ENCODE peak calls at places on chromosomes 16 and 17, in five cellular contexts. One of them, this sample, is unnamed.

GRCh38 chr16:19382887-19383816 is 34.5 kb upstream of the TMC5 start:
- DNase-seq in NCI-H345: peak; percentile 64
- DNase-seq in A549: no peak
- DNase-seq in neural progenitor cell: no peak
- DNase-seq in stimulated activated CD4-positive, alpha-beta T cell treated with anti-CD3 and anti-CD28 coated beads, Interleukin-4, amount 100 ng/mL, for 24 hours: no peak
- DNase-seq in this sample: no peak

GRCh38 chr16:19219836-19220235 is 51.8 kb downstream of the SYT17 start:
- DNase-seq in NCI-H345: no peak
- DNase-seq in A549: peak; percentile 25
- DNase-seq in neural progenitor cell: no peak
- DNase-seq in stimulated activated CD4-positive, alpha-beta T cell treated with anti-CD3 and anti-CD28 coated beads, Interleukin-4, amount 100 ng/mL, for 24 hours: no peak
- DNase-seq in this sample: no peak

GRCh38 chr16:79163666-79164377 is 436.7 kb downstream of the MAF start:
- DNase-seq in NCI-H345: peak; percentile 22
- DNase-seq in A549: no peak
- DNase-seq in neural progenitor cell: no peak
- DNase-seq in stimulated activated CD4-positive, alpha-beta T cell treated with anti-CD3 and anti-CD28 coated beads, Interleukin-4, amount 100 ng/mL, for 24 hours: no peak
- DNase-seq in this sample: no peak

GRCh38 chr16:56708418-56708817 is 21.5 kb upstream of the NUP93 start:
- DNase-seq in NCI-H345: no peak
- DNase-seq in A549: no peak
- DNase-seq in neural progenitor cell: no peak
- DNase-seq in stimulated activated CD4-positive, alpha-beta T cell treated with anti-CD3 and anti-CD28 coated beads, Interleukin-4, amount 100 ng/mL, for 24 hours: no peak
- DNase-seq in this sample: peak; percentile 37

GRCh38 chr17:27793168-27793905 is 7.0 kb downstream of the NOS2 start:
- DNase-seq in NCI-H345: peak; percentile 47
- DNase-seq in A549: no peak
- DNase-seq in neural progenitor cell: peak; percentile 80
- DNase-seq in stimulated activated CD4-positive, alpha-beta T cell treated with anti-CD3 and anti-CD28 coated beads, Interleukin-4, amount 100 ng/mL, for 24 hours: no peak
- DNase-seq in this sample: peak; percentile 26

GRCh38 chr16:9820481-9821246 is 361.6 kb downstream of the GRIN2A start:
- DNase-seq in NCI-H345: no peak
- DNase-seq in A549: no peak
- DNase-seq in neural progenitor cell: peak; percentile 90
- DNase-seq in stimulated activated CD4-positive, alpha-beta T cell treated with anti-CD3 and anti-CD28 coated beads, Interleukin-4, amount 100 ng/mL, for 24 hours: no peak
- DNase-seq in this sample: no peak

GRCh38 chr17:77881545-77881944 is 77.0 kb upstream of the TNRC6C start:
- DNase-seq in NCI-H345: no peak
- DNase-seq in A549: no peak
- DNase-seq in neural progenitor cell: no peak
- DNase-seq in stimulated activated CD4-positive, alpha-beta T cell treated with anti-CD3 and anti-CD28 coated beads, Interleukin-4, amount 100 ng/mL, for 24 hours: peak; percentile 59
- DNase-seq in this sample: peak; percentile 78

GRCh38 chr17:36674278-36674650 is 72.9 kb downstream of the MRM1 start:
- DNase-seq in NCI-H345: no peak
- DNase-seq in A549: no peak
- DNase-seq in neural progenitor cell: no peak
- DNase-seq in stimulated activated CD4-positive, alpha-beta T cell treated with anti-CD3 and anti-CD28 coated beads, Interleukin-4, amount 100 ng/mL, for 24 hours: peak; percentile 29
- DNase-seq in this sample: peak; percentile 65

GRCh38 chr17:45942284-45942683 is 47.9 kb downstream of the MAPT start:
- DNase-seq in NCI-H345: no peak
- DNase-seq in A549: no peak
- DNase-seq in neural progenitor cell: peak; percentile 32
- DNase-seq in stimulated activated CD4-positive, alpha-beta T cell treated with anti-CD3 and anti-CD28 coated beads, Interleukin-4, amount 100 ng/mL, for 24 hours: no peak
- DNase-seq in this sample: no peak

GRCh38 chr17:31511176-31511540 is 119.7 kb downstream of the RAB11FIP4 start:
- DNase-seq in NCI-H345: peak; percentile 75
- DNase-seq in A549: no peak
- DNase-seq in neural progenitor cell: no peak
- DNase-seq in stimulated activated CD4-positive, alpha-beta T cell treated with anti-CD3 and anti-CD28 coated beads, Interleukin-4, amount 100 ng/mL, for 24 hours: no peak
- DNase-seq in this sample: no peak

GRCh38 chr17:673200-673681 is 41.4 kb downstream of the VPS53 start:
- DNase-seq in NCI-H345: no peak
- DNase-seq in A549: no peak
- DNase-seq in neural progenitor cell: peak; percentile 95
- DNase-seq in stimulated activated CD4-positive, alpha-beta T cell treated with anti-CD3 and anti-CD28 coated beads, Interleukin-4, amount 100 ng/mL, for 24 hours: no peak
- DNase-seq in this sample: no peak

GRCh38 chr16:59593256-59593655 is 859.1 kb upstream of the GOT2 start:
- DNase-seq in NCI-H345: no peak
- DNase-seq in A549: no peak
- DNase-seq in neural progenitor cell: no peak
- DNase-seq in stimulated activated CD4-positive, alpha-beta T cell treated with anti-CD3 and anti-CD28 coated beads, Interleukin-4, amount 100 ng/mL, for 24 hours: no peak
- DNase-seq in this sample: no peak

GRCh38 chr17:7056386-7056785 is 12.5 kb upstream of the SLC16A11 start:
- DNase-seq in NCI-H345: no peak
- DNase-seq in A549: no peak
- DNase-seq in neural progenitor cell: no peak
- DNase-seq in stimulated activated CD4-positive, alpha-beta T cell treated with anti-CD3 and anti-CD28 coated beads, Interleukin-4, amount 100 ng/mL, for 24 hours: no peak
- DNase-seq in this sample: no peak

GRCh38 chr16:4087099-4087885 is 28.9 kb downstream of the ADCY9 start:
- DNase-seq in NCI-H345: no peak
- DNase-seq in A549: no peak
- DNase-seq in neural progenitor cell: no peak
- DNase-seq in stimulated activated CD4-positive, alpha-beta T cell treated with anti-CD3 and anti-CD28 coated beads, Interleukin-4, amount 100 ng/mL, for 24 hours: no peak
- DNase-seq in this sample: no peak

GRCh38 chr16:49009204-49009603 is 272.4 kb downstream of the CBLN1 start:
- DNase-seq in NCI-H345: no peak
- DNase-seq in A549: no peak
- DNase-seq in neural progenitor cell: no peak
- DNase-seq in stimulated activated CD4-positive, alpha-beta T cell treated with anti-CD3 and anti-CD28 coated beads, Interleukin-4, amount 100 ng/mL, for 24 hours: no peak
- DNase-seq in this sample: no peak

GRCh38 chr17:43125967-43126910 is 1.1 kb upstream of the BRCA1 start:
- DNase-seq in NCI-H345: no peak
- DNase-seq in A549: no peak
- DNase-seq in neural progenitor cell: peak; percentile 18
- DNase-seq in stimulated activated CD4-positive, alpha-beta T cell treated with anti-CD3 and anti-CD28 coated beads, Interleukin-4, amount 100 ng/mL, for 24 hours: no peak
- DNase-seq in this sample: peak; percentile 26

GRCh38 chr17:42541041-42541833 is 5.2 kb downstream of the NAGLU start:
- DNase-seq in NCI-H345: no peak
- DNase-seq in A549: no peak
- DNase-seq in neural progenitor cell: no peak
- DNase-seq in stimulated activated CD4-positive, alpha-beta T cell treated with anti-CD3 and anti-CD28 coated beads, Interleukin-4, amount 100 ng/mL, for 24 hours: no peak
- DNase-seq in this sample: no peak

GRCh38 chr16:65318138-65318537 is 196.3 kb upstream of the CDH11 start:
- DNase-seq in NCI-H345: no peak
- DNase-seq in A549: no peak
- DNase-seq in neural progenitor cell: peak; percentile 33
- DNase-seq in stimulated activated CD4-positive, alpha-beta T cell treated with anti-CD3 and anti-CD28 coated beads, Interleukin-4, amount 100 ng/mL, for 24 hours: no peak
- DNase-seq in this sample: no peak

GRCh38 chr17:34757106-34757505 is 177.7 kb downstream of the TMEM132E start:
- DNase-seq in NCI-H345: no peak
- DNase-seq in A549: no peak
- DNase-seq in neural progenitor cell: no peak
- DNase-seq in stimulated activated CD4-positive, alpha-beta T cell treated with anti-CD3 and anti-CD28 coated beads, Interleukin-4, amount 100 ng/mL, for 24 hours: no peak
- DNase-seq in this sample: no peak

GRCh38 chr17:72287586-72287985 is 166.8 kb downstream of the SOX9 start:
- DNase-seq in NCI-H345: peak; percentile 52
- DNase-seq in A549: no peak
- DNase-seq in neural progenitor cell: no peak
- DNase-seq in stimulated activated CD4-positive, alpha-beta T cell treated with anti-CD3 and anti-CD28 coated beads, Interleukin-4, amount 100 ng/mL, for 24 hours: no peak
- DNase-seq in this sample: no peak

GRCh38 chr17:42221886-42222745 is 27.8 kb upstream of the GHDC start:
- DNase-seq in NCI-H345: peak; percentile 2
- DNase-seq in A549: peak; percentile 74
- DNase-seq in neural progenitor cell: peak; percentile 71
- DNase-seq in stimulated activated CD4-positive, alpha-beta T cell treated with anti-CD3 and anti-CD28 coated beads, Interleukin-4, amount 100 ng/mL, for 24 hours: peak; percentile 64
- DNase-seq in this sample: peak; percentile 44

GRCh38 chr17:61591930-61592329 is 911 bp upstream of the NACA2 start:
- DNase-seq in NCI-H345: no peak
- DNase-seq in A549: no peak
- DNase-seq in neural progenitor cell: no peak
- DNase-seq in stimulated activated CD4-positive, alpha-beta T cell treated with anti-CD3 and anti-CD28 coated beads, Interleukin-4, amount 100 ng/mL, for 24 hours: no peak
- DNase-seq in this sample: no peak

GRCh38 chr17:60455378-60455777 is 33.1 kb downstream of the CHCT1 start:
- DNase-seq in NCI-H345: no peak
- DNase-seq in A549: no peak
- DNase-seq in neural progenitor cell: no peak
- DNase-seq in stimulated activated CD4-positive, alpha-beta T cell treated with anti-CD3 and anti-CD28 coated beads, Interleukin-4, amount 100 ng/mL, for 24 hours: no peak
- DNase-seq in this sample: no peak

GRCh38 chr16:71499775-71500364 is 10.7 kb upstream of the ZNF19 start:
- DNase-seq in NCI-H345: peak; percentile 47
- DNase-seq in A549: peak; percentile 67
- DNase-seq in neural progenitor cell: peak; percentile 72
- DNase-seq in stimulated activated CD4-positive, alpha-beta T cell treated with anti-CD3 and anti-CD28 coated beads, Interleukin-4, amount 100 ng/mL, for 24 hours: peak; percentile 53
- DNase-seq in this sample: peak; percentile 28

GRCh38 chr17:36525888-36526287 is 8.8 kb downstream of the MYO19 start:
- DNase-seq in NCI-H345: no peak
- DNase-seq in A549: no peak
- DNase-seq in neural progenitor cell: no peak
- DNase-seq in stimulated activated CD4-positive, alpha-beta T cell treated with anti-CD3 and anti-CD28 coated beads, Interleukin-4, amount 100 ng/mL, for 24 hours: no peak
- DNase-seq in this sample: peak; percentile 12

GRCh38 chr16:23863511-23864422 is 28.0 kb downstream of the PRKCB start:
- DNase-seq in NCI-H345: no peak
- DNase-seq in A549: no peak
- DNase-seq in neural progenitor cell: no peak
- DNase-seq in stimulated activated CD4-positive, alpha-beta T cell treated with anti-CD3 and anti-CD28 coated beads, Interleukin-4, amount 100 ng/mL, for 24 hours: no peak
- DNase-seq in this sample: no peak

GRCh38 chr16:6636457-6636856 is 696.2 kb upstream of the RBFOX1 start:
- DNase-seq in NCI-H345: no peak
- DNase-seq in A549: no peak
- DNase-seq in neural progenitor cell: no peak
- DNase-seq in stimulated activated CD4-positive, alpha-beta T cell treated with anti-CD3 and anti-CD28 coated beads, Interleukin-4, amount 100 ng/mL, for 24 hours: no peak
- DNase-seq in this sample: no peak

GRCh38 chr16:84514874-84515835 is 10.7 kb upstream of the MEAK7 start:
- DNase-seq in NCI-H345: peak; percentile 51
- DNase-seq in A549: no peak
- DNase-seq in neural progenitor cell: peak; percentile 50
- DNase-seq in stimulated activated CD4-positive, alpha-beta T cell treated with anti-CD3 and anti-CD28 coated beads, Interleukin-4, amount 100 ng/mL, for 24 hours: peak; percentile 79
- DNase-seq in this sample: peak; percentile 87

GRCh38 chr17:79000396-79001189 is 9.0 kb downstream of the CANT1 start:
- DNase-seq in NCI-H345: no peak
- DNase-seq in A549: no peak
- DNase-seq in neural progenitor cell: no peak
- DNase-seq in stimulated activated CD4-positive, alpha-beta T cell treated with anti-CD3 and anti-CD28 coated beads, Interleukin-4, amount 100 ng/mL, for 24 hours: no peak
- DNase-seq in this sample: peak; percentile 12

GRCh38 chr16:85898521-85899442 is at the start of gene IRF8:
- DNase-seq in NCI-H345: no peak
- DNase-seq in A549: peak; percentile 34
- DNase-seq in neural progenitor cell: peak; percentile 90
- DNase-seq in stimulated activated CD4-positive, alpha-beta T cell treated with anti-CD3 and anti-CD28 coated beads, Interleukin-4, amount 100 ng/mL, for 24 hours: peak; percentile 87
- DNase-seq in this sample: peak; percentile 88

GRCh38 chr17:36706437-36706731 is 105.0 kb downstream of the MRM1 start:
- DNase-seq in NCI-H345: no peak
- DNase-seq in A549: no peak
- DNase-seq in neural progenitor cell: no peak
- DNase-seq in stimulated activated CD4-positive, alpha-beta T cell treated with anti-CD3 and anti-CD28 coated beads, Interleukin-4, amount 100 ng/mL, for 24 hours: no peak
- DNase-seq in this sample: no peak

GRCh38 chr17:5584383-5584951 is at the start of gene NLRP1:
- DNase-seq in NCI-H345: peak; percentile 39
- DNase-seq in A549: peak; percentile 31
- DNase-seq in neural progenitor cell: no peak
- DNase-seq in stimulated activated CD4-positive, alpha-beta T cell treated with anti-CD3 and anti-CD28 coated beads, Interleukin-4, amount 100 ng/mL, for 24 hours: peak; percentile 94
- DNase-seq in this sample: peak; percentile 97

GRCh38 chr16:68069511-68070248 is 15.5 kb upstream of the NFATC3 start:
- DNase-seq in NCI-H345: no peak
- DNase-seq in A549: no peak
- DNase-seq in neural progenitor cell: no peak
- DNase-seq in stimulated activated CD4-positive, alpha-beta T cell treated with anti-CD3 and anti-CD28 coated beads, Interleukin-4, amount 100 ng/mL, for 24 hours: no peak
- DNase-seq in this sample: peak; percentile 39

GRCh38 chr16:66289051-66289680 is 77.3 kb upstream of the CDH5 start:
- DNase-seq in NCI-H345: no peak
- DNase-seq in A549: no peak
- DNase-seq in neural progenitor cell: no peak
- DNase-seq in stimulated activated CD4-positive, alpha-beta T cell treated with anti-CD3 and anti-CD28 coated beads, Interleukin-4, amount 100 ng/mL, for 24 hours: no peak
- DNase-seq in this sample: no peak

GRCh38 chr16:75073551-75074414 is 42.8 kb downstream of the LDHD start:
- DNase-seq in NCI-H345: no peak
- DNase-seq in A549: no peak
- DNase-seq in neural progenitor cell: no peak
- DNase-seq in stimulated activated CD4-positive, alpha-beta T cell treated with anti-CD3 and anti-CD28 coated beads, Interleukin-4, amount 100 ng/mL, for 24 hours: no peak
- DNase-seq in this sample: no peak

GRCh38 chr17:62882284-62882683 is 74.2 kb upstream of the MARCHF10 start:
- DNase-seq in NCI-H345: peak; percentile 18
- DNase-seq in A549: no peak
- DNase-seq in neural progenitor cell: no peak
- DNase-seq in stimulated activated CD4-positive, alpha-beta T cell treated with anti-CD3 and anti-CD28 coated beads, Interleukin-4, amount 100 ng/mL, for 24 hours: no peak
- DNase-seq in this sample: no peak

GRCh38 chr16:11045846-11046245 is 101.5 kb downstream of the CLEC16A start:
- DNase-seq in NCI-H345: no peak
- DNase-seq in A549: no peak
- DNase-seq in neural progenitor cell: no peak
- DNase-seq in stimulated activated CD4-positive, alpha-beta T cell treated with anti-CD3 and anti-CD28 coated beads, Interleukin-4, amount 100 ng/mL, for 24 hours: no peak
- DNase-seq in this sample: no peak

GRCh38 chr17:8122391-8122922 is 1.4 kb downstream of the HES7 start:
- DNase-seq in NCI-H345: peak; percentile 21
- DNase-seq in A549: peak; percentile 69
- DNase-seq in neural progenitor cell: peak; percentile 57
- DNase-seq in stimulated activated CD4-positive, alpha-beta T cell treated with anti-CD3 and anti-CD28 coated beads, Interleukin-4, amount 100 ng/mL, for 24 hours: no peak
- DNase-seq in this sample: peak; percentile 52